ENCODE peak calls at places on chromosomes 5 and 9, in five cellular contexts. One of them, this sample, is unnamed.

GRCh38 chr9:34652608-34653007 is 623 bp downstream of the IL11RA start:
- DNase-seq in Panc1: no peak
- DNase-seq in psoas muscle: no peak
- DNase-seq in SK-N-SH: no peak
- DNase-seq in naive thymus-derived CD4-positive, alpha-beta T cell: no peak
- DNase-seq in this sample: no peak

GRCh38 chr5:75614165-75614564 is 2.9 kb downstream of the ANKDD1B start:
- DNase-seq in Panc1: no peak
- DNase-seq in psoas muscle: no peak
- DNase-seq in SK-N-SH: no peak
- DNase-seq in naive thymus-derived CD4-positive, alpha-beta T cell: no peak
- DNase-seq in this sample: no peak

GRCh38 chr5:126519637-126520592 is 75.1 kb downstream of the ALDH7A1 start:
- DNase-seq in Panc1: no peak
- DNase-seq in psoas muscle: no peak
- DNase-seq in SK-N-SH: peak; percentile 28
- DNase-seq in naive thymus-derived CD4-positive, alpha-beta T cell: no peak
- DNase-seq in this sample: no peak

GRCh38 chr9:115766495-115766894 is 387.1 kb upstream of the PAPPA start:
- DNase-seq in Panc1: no peak
- DNase-seq in psoas muscle: no peak
- DNase-seq in SK-N-SH: no peak
- DNase-seq in naive thymus-derived CD4-positive, alpha-beta T cell: no peak
- DNase-seq in this sample: no peak

GRCh38 chr9:89436963-89437625 is 60.8 kb downstream of the SEMA4D start:
- DNase-seq in Panc1: no peak
- DNase-seq in psoas muscle: no peak
- DNase-seq in SK-N-SH: no peak
- DNase-seq in naive thymus-derived CD4-positive, alpha-beta T cell: no peak
- DNase-seq in this sample: no peak

GRCh38 chr9:16654727-16655126 is 215.7 kb downstream of the BNC2 start:
- DNase-seq in Panc1: no peak
- DNase-seq in psoas muscle: no peak
- DNase-seq in SK-N-SH: no peak
- DNase-seq in naive thymus-derived CD4-positive, alpha-beta T cell: no peak
- DNase-seq in this sample: no peak

GRCh38 chr9:81686614-81687520 is 2.5 kb downstream of the TLE1 start:
- DNase-seq in Panc1: no peak
- DNase-seq in psoas muscle: peak; percentile 78
- DNase-seq in SK-N-SH: peak; percentile 77
- DNase-seq in naive thymus-derived CD4-positive, alpha-beta T cell: peak; percentile 14
- DNase-seq in this sample: no peak

GRCh38 chr5:160250226-160250625 is 20.9 kb downstream of the FABP6 start:
- DNase-seq in Panc1: no peak
- DNase-seq in psoas muscle: no peak
- DNase-seq in SK-N-SH: peak; percentile 37
- DNase-seq in naive thymus-derived CD4-positive, alpha-beta T cell: no peak
- DNase-seq in this sample: no peak

GRCh38 chr9:36426945-36427344 is 26.9 kb upstream of the RNF38 start:
- DNase-seq in Panc1: no peak
- DNase-seq in psoas muscle: no peak
- DNase-seq in SK-N-SH: no peak
- DNase-seq in naive thymus-derived CD4-positive, alpha-beta T cell: no peak
- DNase-seq in this sample: no peak

GRCh38 chr5:352639-353598 is 31.4 kb downstream of the AHRR start:
- DNase-seq in Panc1: no peak
- DNase-seq in psoas muscle: no peak
- DNase-seq in SK-N-SH: no peak
- DNase-seq in naive thymus-derived CD4-positive, alpha-beta T cell: no peak
- DNase-seq in this sample: no peak

GRCh38 chr9:12975496-12975895 is 200.7 kb downstream of the LURAP1L start:
- DNase-seq in Panc1: no peak
- DNase-seq in psoas muscle: no peak
- DNase-seq in SK-N-SH: no peak
- DNase-seq in naive thymus-derived CD4-positive, alpha-beta T cell: no peak
- DNase-seq in this sample: no peak

GRCh38 chr5:17094830-17095229 is 122.6 kb upstream of the BASP1 start:
- DNase-seq in Panc1: no peak
- DNase-seq in psoas muscle: no peak
- DNase-seq in SK-N-SH: no peak
- DNase-seq in naive thymus-derived CD4-positive, alpha-beta T cell: no peak
- DNase-seq in this sample: no peak

GRCh38 chr5:174925586-174925985 is 201.2 kb downstream of the MSX2 start:
- DNase-seq in Panc1: no peak
- DNase-seq in psoas muscle: no peak
- DNase-seq in SK-N-SH: no peak
- DNase-seq in naive thymus-derived CD4-positive, alpha-beta T cell: no peak
- DNase-seq in this sample: no peak

GRCh38 chr5:54673523-54674225 is 156.1 kb downstream of the SNX18 start:
- DNase-seq in Panc1: no peak
- DNase-seq in psoas muscle: peak; percentile 26
- DNase-seq in SK-N-SH: no peak
- DNase-seq in naive thymus-derived CD4-positive, alpha-beta T cell: no peak
- DNase-seq in this sample: no peak

GRCh38 chr5:103120607-103121200 is 603 bp downstream of the PPIP5K2 start:
- DNase-seq in Panc1: no peak
- DNase-seq in psoas muscle: no peak
- DNase-seq in SK-N-SH: peak; percentile 12
- DNase-seq in naive thymus-derived CD4-positive, alpha-beta T cell: no peak
- DNase-seq in this sample: no peak

GRCh38 chr5:32420506-32420905 is 24.0 kb downstream of the ZFR start:
- DNase-seq in Panc1: no peak
- DNase-seq in psoas muscle: no peak
- DNase-seq in SK-N-SH: peak; percentile 28
- DNase-seq in naive thymus-derived CD4-positive, alpha-beta T cell: no peak
- DNase-seq in this sample: no peak

GRCh38 chr5:32422697-32423096 is 21.8 kb downstream of the ZFR start:
- DNase-seq in Panc1: no peak
- DNase-seq in psoas muscle: no peak
- DNase-seq in SK-N-SH: no peak
- DNase-seq in naive thymus-derived CD4-positive, alpha-beta T cell: no peak
- DNase-seq in this sample: no peak

GRCh38 chr5:32421075-32421474 is 23.5 kb downstream of the ZFR start:
- DNase-seq in Panc1: no peak
- DNase-seq in psoas muscle: no peak
- DNase-seq in SK-N-SH: no peak
- DNase-seq in naive thymus-derived CD4-positive, alpha-beta T cell: no peak
- DNase-seq in this sample: no peak

DNA sequence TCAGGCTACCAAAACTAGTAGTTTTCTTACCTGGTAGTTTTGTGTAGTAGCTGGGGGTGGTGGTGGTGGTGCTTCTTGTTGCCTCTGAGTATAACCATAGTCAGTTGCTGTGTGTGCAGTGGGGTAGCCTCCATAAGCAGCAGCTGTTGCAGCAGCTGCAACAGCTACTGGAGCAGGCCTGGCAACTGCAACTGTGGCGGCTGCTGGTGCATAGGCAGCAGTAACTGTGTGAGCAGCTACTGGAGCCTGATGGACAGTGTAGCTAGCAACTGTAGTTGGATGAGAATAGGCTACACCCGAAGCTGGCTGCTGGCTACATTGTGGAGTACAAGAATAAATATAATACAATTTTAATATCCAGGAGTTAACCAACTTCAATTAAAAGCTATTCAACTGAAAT is 24.7 kb downstream of the ZFR start:
- DNase-seq in Panc1: no peak
- DNase-seq in psoas muscle: peak; percentile 29
- DNase-seq in SK-N-SH: peak; percentile 17
- DNase-seq in naive thymus-derived CD4-positive, alpha-beta T cell: no peak
- DNase-seq in this sample: no peak
- H3K36me3 ChIP-seq in Panc1: peaks cover 16% of the 10 kb centered on the region
- H3K36me3 ChIP-seq in psoas muscle: no peaks in the 10 kb centered on the region
- H3K36me3 ChIP-seq in SK-N-SH: peaks cover 63% of the 10 kb centered on the region
- H3K36me3 ChIP-seq in naive thymus-derived CD4-positive, alpha-beta T cell: peaks cover 33% of the 10 kb centered on the region
- H3K36me3 ChIP-seq in this sample: peaks cover 7% of the 10 kb centered on the region

GRCh38 chr5:81754621-81755020 is 3.7 kb upstream of the SSBP2 start:
- DNase-seq in Panc1: no peak
- DNase-seq in psoas muscle: no peak
- DNase-seq in SK-N-SH: no peak
- DNase-seq in naive thymus-derived CD4-positive, alpha-beta T cell: no peak
- DNase-seq in this sample: no peak

GRCh38 chr5:81753429-81753828 is 2.5 kb upstream of the SSBP2 start:
- DNase-seq in Panc1: no peak
- DNase-seq in psoas muscle: no peak
- DNase-seq in SK-N-SH: no peak
- DNase-seq in naive thymus-derived CD4-positive, alpha-beta T cell: no peak
- DNase-seq in this sample: no peak

GRCh38 chr5:81751836-81752643 is 1.1 kb upstream of the SSBP2 start:
- DNase-seq in Panc1: no peak
- DNase-seq in psoas muscle: no peak
- DNase-seq in SK-N-SH: no peak
- DNase-seq in naive thymus-derived CD4-positive, alpha-beta T cell: no peak
- DNase-seq in this sample: no peak

GRCh38 chr5:81751009-81751835 is at the start of gene SSBP2:
- DNase-seq in Panc1: peak; percentile 91
- DNase-seq in psoas muscle: peak; percentile 100
- DNase-seq in SK-N-SH: peak; percentile 97
- DNase-seq in naive thymus-derived CD4-positive, alpha-beta T cell: peak; percentile 99
- DNase-seq in this sample: peak; percentile 82

GRCh38 chr5:81752644-81752963 is 1.7 kb upstream of the SSBP2 start:
- DNase-seq in Panc1: no peak
- DNase-seq in psoas muscle: no peak
- DNase-seq in SK-N-SH: no peak
- DNase-seq in naive thymus-derived CD4-positive, alpha-beta T cell: no peak
- DNase-seq in this sample: no peak
- H3K4me3 ChIP-seq in Panc1: no peak overlapping the region
- H3K4me3 ChIP-seq in psoas muscle: peak overlapping the region; percentile 86
- H3K4me3 ChIP-seq in SK-N-SH: no peak overlapping the region
- H3K4me3 ChIP-seq in naive thymus-derived CD4-positive, alpha-beta T cell: no peak overlapping the region
- H3K4me3 ChIP-seq in this sample: no peak overlapping the region

GRCh38 chr5:109063223-109063622 is 315.5 kb downstream of the FER start:
- DNase-seq in Panc1: no peak
- DNase-seq in psoas muscle: no peak
- DNase-seq in SK-N-SH: no peak
- DNase-seq in naive thymus-derived CD4-positive, alpha-beta T cell: no peak
- DNase-seq in this sample: no peak
- H3K27ac ChIP-seq in Panc1: no peak overlapping the region
- H3K27ac ChIP-seq in psoas muscle: no peak overlapping the region
- H3K27ac ChIP-seq in SK-N-SH: no peak overlapping the region
- H3K27ac ChIP-seq in naive thymus-derived CD4-positive, alpha-beta T cell: no peak overlapping the region
- H3K27ac ChIP-seq in this sample: no peak overlapping the region

DNA sequence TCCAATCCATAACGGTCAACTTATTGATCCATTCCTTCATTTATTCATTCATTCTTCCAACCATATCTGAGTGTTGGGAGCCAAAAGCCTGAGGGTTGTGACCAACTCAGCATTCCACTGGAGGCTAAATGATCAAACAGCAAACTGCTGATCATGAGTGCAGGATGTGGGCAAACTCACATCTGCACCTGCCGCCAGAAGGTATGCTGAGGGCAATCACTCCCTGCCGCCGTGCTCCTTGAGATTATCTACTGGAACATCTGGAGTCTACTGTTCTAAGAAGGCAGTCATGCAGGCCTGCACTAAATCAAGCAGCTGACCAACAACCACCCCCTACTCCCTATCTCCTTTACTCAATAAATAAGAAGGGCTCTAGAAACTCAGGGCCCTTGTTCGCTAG is 184.0 kb downstream of the TTLL11 start:
- DNase-seq in Panc1: no peak
- DNase-seq in psoas muscle: no peak
- DNase-seq in SK-N-SH: no peak
- DNase-seq in naive thymus-derived CD4-positive, alpha-beta T cell: no peak
- DNase-seq in this sample: no peak
- H3K36me3 ChIP-seq in Panc1: no peaks in the 10 kb centered on the region
- H3K36me3 ChIP-seq in psoas muscle: no peaks in the 10 kb centered on the region
- H3K36me3 ChIP-seq in SK-N-SH: no peaks in the 10 kb centered on the region
- H3K36me3 ChIP-seq in naive thymus-derived CD4-positive, alpha-beta T cell: no peaks in the 10 kb centered on the region
- H3K36me3 ChIP-seq in this sample: no peaks in the 10 kb centered on the region

GRCh38 chr5:72501475-72501874 is 5.7 kb downstream of the ZNF366 start:
- DNase-seq in Panc1: no peak
- DNase-seq in psoas muscle: no peak
- DNase-seq in SK-N-SH: no peak
- DNase-seq in naive thymus-derived CD4-positive, alpha-beta T cell: no peak
- DNase-seq in this sample: peak; percentile 37

GRCh38 chr5:72505026-72505425 is 2.2 kb downstream of the ZNF366 start:
- DNase-seq in Panc1: no peak
- DNase-seq in psoas muscle: no peak
- DNase-seq in SK-N-SH: no peak
- DNase-seq in naive thymus-derived CD4-positive, alpha-beta T cell: no peak
- DNase-seq in this sample: no peak

GRCh38 chr5:72506150-72506549 is 1.1 kb downstream of the ZNF366 start:
- DNase-seq in Panc1: no peak
- DNase-seq in psoas muscle: no peak
- DNase-seq in SK-N-SH: no peak
- DNase-seq in naive thymus-derived CD4-positive, alpha-beta T cell: no peak
- DNase-seq in this sample: no peak

GRCh38 chr5:72505539-72505938 is 1.7 kb downstream of the ZNF366 start:
- DNase-seq in Panc1: no peak
- DNase-seq in psoas muscle: no peak
- DNase-seq in SK-N-SH: no peak
- DNase-seq in naive thymus-derived CD4-positive, alpha-beta T cell: no peak
- DNase-seq in this sample: no peak

DNA sequence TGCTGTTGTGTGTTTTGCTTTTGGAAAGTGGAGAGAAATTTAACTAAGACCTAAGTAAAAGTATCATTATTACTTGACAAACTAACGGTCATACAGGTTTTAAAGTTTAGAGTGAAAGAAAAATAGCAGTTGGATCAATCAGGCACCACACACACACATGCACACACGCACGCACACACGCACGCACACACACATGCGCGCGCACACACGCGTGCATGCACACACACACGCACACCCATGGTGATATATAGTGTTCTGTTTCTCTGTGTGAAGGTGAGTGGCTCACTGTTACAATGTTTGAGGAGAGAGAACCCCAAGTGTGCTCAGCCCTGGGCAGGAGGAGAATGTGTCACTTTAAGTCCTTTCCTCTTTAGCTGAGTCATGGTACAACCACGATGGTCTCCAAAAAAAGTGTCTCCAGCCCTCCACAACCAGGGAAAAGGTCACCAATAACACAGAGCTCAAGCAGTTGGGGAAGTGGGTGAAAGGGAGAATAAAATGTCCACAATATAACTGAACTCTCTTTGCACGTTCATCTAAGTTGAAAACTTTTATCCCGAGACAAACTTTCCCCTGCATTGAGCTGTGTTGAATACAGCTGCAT is 3.2 kb downstream of the ZNF366 start:
- DNase-seq in Panc1: no peak
- DNase-seq in psoas muscle: no peak
- DNase-seq in SK-N-SH: no peak
- DNase-seq in naive thymus-derived CD4-positive, alpha-beta T cell: no peak
- DNase-seq in this sample: no peak
- H3K4me3 ChIP-seq in Panc1: no peak overlapping the region
- H3K4me3 ChIP-seq in psoas muscle: peak overlapping the region; percentile 55
- H3K4me3 ChIP-seq in SK-N-SH: no peak overlapping the region
- H3K4me3 ChIP-seq in naive thymus-derived CD4-positive, alpha-beta T cell: no peak overlapping the region
- H3K4me3 ChIP-seq in this sample: no peak overlapping the region

This sample was measured in iPS DF 6.9.